ENCODE peak calls at places on chromosomes 6 and 20, in five cellular contexts. One of them, this sample, is unnamed.

GRCh38 chr6:167541544-167541943 is 216.7 kb downstream of the TTLL2 start:
- DNase-seq in A549: no peak
- DNase-seq in K562: no peak
- DNase-seq in GM12878: no peak
- DNase-seq in HepG2: no peak
- DNase-seq in this sample: no peak

GRCh38 chr6:71258078-71258866 is 30.3 kb upstream of the OGFRL1 start:
- DNase-seq in A549: no peak
- DNase-seq in K562: no peak
- DNase-seq in GM12878: no peak
- DNase-seq in HepG2: no peak
- DNase-seq in this sample: no peak

GRCh38 chr6:37550436-37550835 is 50.7 kb upstream of the CCDC167 start:
- DNase-seq in A549: no peak
- DNase-seq in K562: no peak
- DNase-seq in GM12878: no peak
- DNase-seq in HepG2: no peak
- DNase-seq in this sample: no peak

GRCh38 chr6:168179702-168180382 is 100.8 kb upstream of the FRMD1 start:
- DNase-seq in A549: no peak
- DNase-seq in K562: no peak
- DNase-seq in GM12878: no peak
- DNase-seq in HepG2: no peak
- DNase-seq in this sample: no peak

GRCh38 chr6:56775498-56776166 is 132.9 kb upstream of the DST start:
- DNase-seq in A549: no peak
- DNase-seq in K562: no peak
- DNase-seq in GM12878: no peak
- DNase-seq in HepG2: no peak
- DNase-seq in this sample: no peak

GRCh38 chr20:64114356-64114971 is 7.1 kb upstream of the NPBWR2 start:
- DNase-seq in A549: no peak
- DNase-seq in K562: no peak
- DNase-seq in GM12878: no peak
- DNase-seq in HepG2: no peak
- DNase-seq in this sample: no peak

GRCh38 chr20:1185781-1186334 is 1.1 kb upstream of the TMEM74B start:
- DNase-seq in A549: peak; percentile 78
- DNase-seq in K562: peak; percentile 71
- DNase-seq in GM12878: no peak
- DNase-seq in HepG2: peak; percentile 63
- DNase-seq in this sample: peak; percentile 70

GRCh38 chr6:78268591-78268990 is 598.8 kb upstream of the IRAK1BP1 start:
- DNase-seq in A549: no peak
- DNase-seq in K562: no peak
- DNase-seq in GM12878: no peak
- DNase-seq in HepG2: no peak
- DNase-seq in this sample: no peak

GRCh38 chr6:37602360-37602759 is 95.3 kb downstream of the MDGA1 start:
- DNase-seq in A549: no peak
- DNase-seq in K562: no peak
- DNase-seq in GM12878: no peak
- DNase-seq in HepG2: no peak
- DNase-seq in this sample: no peak

GRCh38 chr6:151773382-151773781 is 34.1 kb upstream of the ESR1 start:
- DNase-seq in A549: no peak
- DNase-seq in K562: no peak
- DNase-seq in GM12878: no peak
- DNase-seq in HepG2: peak; percentile 14
- DNase-seq in this sample: no peak

GRCh38 chr6:113077794-113078193 is 730.7 kb downstream of the RFPL4B start:
- DNase-seq in A549: no peak
- DNase-seq in K562: no peak
- DNase-seq in GM12878: no peak
- DNase-seq in HepG2: no peak
- DNase-seq in this sample: no peak

GRCh38 chr6:36599791-36600209 is 5.6 kb downstream of the SRSF3 start:
- DNase-seq in A549: peak; percentile 57
- DNase-seq in K562: peak; percentile 67
- DNase-seq in GM12878: no peak
- DNase-seq in HepG2: no peak
- DNase-seq in this sample: peak; percentile 44

GRCh38 chr6:4459032-4459431 is 317.2 kb upstream of the CDYL start:
- DNase-seq in A549: peak; percentile 37
- DNase-seq in K562: no peak
- DNase-seq in GM12878: no peak
- DNase-seq in HepG2: peak; percentile 35
- DNase-seq in this sample: no peak

GRCh38 chr6:7446644-7447325 is 57.2 kb downstream of the RIOK1 start:
- DNase-seq in A549: no peak
- DNase-seq in K562: no peak
- DNase-seq in GM12878: no peak
- DNase-seq in HepG2: peak; percentile 49
- DNase-seq in this sample: no peak

GRCh38 chr6:23584134-23584763 is 541.8 kb upstream of the NRSN1 start:
- DNase-seq in A549: no peak
- DNase-seq in K562: no peak
- DNase-seq in GM12878: no peak
- DNase-seq in HepG2: peak; percentile 40
- DNase-seq in this sample: no peak

GRCh38 chr6:44381739-44382138 is 5.8 kb upstream of the CDC5L start:
- DNase-seq in A549: no peak
- DNase-seq in K562: no peak
- DNase-seq in GM12878: no peak
- DNase-seq in HepG2: peak; percentile 37
- DNase-seq in this sample: no peak

GRCh38 chr6:90028080-90028778 is 134.0 kb downstream of the GJA10 start:
- DNase-seq in A549: no peak
- DNase-seq in K562: no peak
- DNase-seq in GM12878: no peak
- DNase-seq in HepG2: no peak
- DNase-seq in this sample: no peak

GRCh38 chr6:29708432-29709177 is 14.6 kb upstream of the HLA-F start:
- DNase-seq in A549: no peak
- DNase-seq in K562: no peak
- DNase-seq in GM12878: peak; percentile 43
- DNase-seq in HepG2: no peak
- DNase-seq in this sample: no peak

GRCh38 chr20:41276317-41276751 is 41.2 kb downstream of the ZHX3 start:
- DNase-seq in A549: no peak
- DNase-seq in K562: no peak
- DNase-seq in GM12878: no peak
- DNase-seq in HepG2: no peak
- DNase-seq in this sample: no peak

GRCh38 chr6:168376811-168377480 is 57.4 kb upstream of the DACT2 start:
- DNase-seq in A549: no peak
- DNase-seq in K562: no peak
- DNase-seq in GM12878: no peak
- DNase-seq in HepG2: no peak
- DNase-seq in this sample: no peak

GRCh38 chr20:51563597-51564332 is 21.2 kb upstream of the NFATC2 start:
- DNase-seq in A549: peak; percentile 91
- DNase-seq in K562: peak; percentile 85
- DNase-seq in GM12878: no peak
- DNase-seq in HepG2: peak; percentile 68
- DNase-seq in this sample: peak; percentile 73

GRCh38 chr6:46042355-46042999 is 26.8 kb upstream of the CLIC5 start:
- DNase-seq in A549: peak; percentile 8
- DNase-seq in K562: peak; percentile 43
- DNase-seq in GM12878: no peak
- DNase-seq in HepG2: peak; percentile 27
- DNase-seq in this sample: peak; percentile 21

GRCh38 chr6:56370591-56371198 is 123.3 kb upstream of the COL21A1 start:
- DNase-seq in A549: peak; percentile 16
- DNase-seq in K562: no peak
- DNase-seq in GM12878: peak; percentile 34
- DNase-seq in HepG2: peak; percentile 58
- DNase-seq in this sample: no peak

GRCh38 chr20:45174434-45175364 is at the start of gene PI3:
- DNase-seq in A549: peak; percentile 55
- DNase-seq in K562: no peak
- DNase-seq in GM12878: no peak
- DNase-seq in HepG2: peak; percentile 38
- DNase-seq in this sample: no peak

GRCh38 chr6:41079080-41079479 is 6.3 kb downstream of the NFYA start:
- DNase-seq in A549: no peak
- DNase-seq in K562: no peak
- DNase-seq in GM12878: no peak
- DNase-seq in HepG2: no peak
- DNase-seq in this sample: no peak

GRCh38 chr6:155895641-155896040 is 440.0 kb upstream of the NOX3 start:
- DNase-seq in A549: peak; percentile 6
- DNase-seq in K562: no peak
- DNase-seq in GM12878: no peak
- DNase-seq in HepG2: no peak
- DNase-seq in this sample: no peak

GRCh38 chr20:48866936-48867335 is 39.1 kb upstream of the PREX1 start:
- DNase-seq in A549: no peak
- DNase-seq in K562: no peak
- DNase-seq in GM12878: no peak
- DNase-seq in HepG2: no peak
- DNase-seq in this sample: no peak

GRCh38 chr20:48864254-48864653 is 36.5 kb upstream of the PREX1 start:
- DNase-seq in A549: peak; percentile 59
- DNase-seq in K562: no peak
- DNase-seq in GM12878: no peak
- DNase-seq in HepG2: no peak
- DNase-seq in this sample: no peak

GRCh38 chr20:48862279-48862678 is 34.5 kb upstream of the PREX1 start:
- DNase-seq in A549: no peak
- DNase-seq in K562: no peak
- DNase-seq in GM12878: no peak
- DNase-seq in HepG2: no peak
- DNase-seq in this sample: no peak

GRCh38 chr20:48861444-48861843 is 33.6 kb upstream of the PREX1 start:
- DNase-seq in A549: no peak
- DNase-seq in K562: no peak
- DNase-seq in GM12878: no peak
- DNase-seq in HepG2: no peak
- DNase-seq in this sample: no peak

GRCh38 chr20:48864738-48865318 is 37.0 kb upstream of the PREX1 start:
- DNase-seq in A549: no peak
- DNase-seq in K562: no peak
- DNase-seq in GM12878: no peak
- DNase-seq in HepG2: no peak
- DNase-seq in this sample: no peak
- TF ChIP-seq ESRRA in A549: no peak
- TF ChIP-seq ESRRA in K562: no peak
- TF ChIP-seq ESRRA in GM12878: no peak
- TF ChIP-seq ESRRA in HepG2: no peak
- TF ChIP-seq ESRRA in this sample: no peak

GRCh38 chr20:58374906-58375760 is 13.9 kb upstream of the VAPB start:
- DNase-seq in A549: no peak
- DNase-seq in K562: no peak
- DNase-seq in GM12878: no peak
- DNase-seq in HepG2: no peak
- DNase-seq in this sample: peak; percentile 52
- TF ChIP-seq ESRRA in A549: no peak
- TF ChIP-seq ESRRA in K562: no peak
- TF ChIP-seq ESRRA in GM12878: no peak
- TF ChIP-seq ESRRA in HepG2: no peak
- TF ChIP-seq ESRRA in this sample: no peak

DNA sequence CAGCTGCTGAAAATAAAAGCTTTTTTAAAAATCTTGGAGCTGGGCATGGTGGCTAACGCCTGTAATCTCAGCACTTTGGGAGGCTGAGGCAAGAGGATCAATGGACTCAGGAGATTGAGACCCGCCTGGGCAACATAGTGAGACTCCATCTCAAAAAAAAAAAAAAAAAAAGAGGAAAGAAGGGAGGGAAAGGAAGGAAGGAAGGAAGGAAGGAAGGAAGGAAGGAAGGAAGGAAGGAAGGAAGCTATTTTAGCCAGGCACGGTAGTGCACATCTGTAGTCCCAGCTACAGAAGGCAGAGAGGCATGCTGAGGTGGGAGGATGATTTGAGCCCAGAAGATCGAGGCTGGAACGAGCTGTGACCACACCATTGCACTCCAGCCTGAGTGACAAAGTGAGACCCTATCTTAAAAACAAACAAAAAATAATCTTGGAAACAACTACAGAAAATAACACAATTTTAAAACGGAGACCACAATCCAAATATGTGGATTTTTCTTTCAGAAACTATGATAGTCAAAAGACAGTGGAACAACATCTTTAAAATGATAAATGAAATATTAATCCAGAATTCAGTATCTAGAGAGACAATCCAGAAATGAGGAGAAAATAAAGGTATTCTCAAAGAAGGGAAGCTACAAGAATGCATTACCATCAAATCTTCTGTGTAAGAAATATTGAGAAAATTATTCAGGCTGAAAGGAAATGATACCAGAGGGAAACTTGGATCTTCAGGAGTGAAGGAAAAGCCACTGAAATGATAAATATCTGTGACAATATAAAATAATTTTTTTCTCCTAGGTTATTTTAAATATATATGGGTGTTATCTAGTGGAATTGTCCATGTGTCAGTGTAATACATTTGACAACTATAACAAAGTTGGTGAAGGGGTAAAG is 182.0 kb downstream of the GPX5 start:
- DNase-seq in A549: no peak
- DNase-seq in K562: no peak
- DNase-seq in GM12878: no peak
- DNase-seq in HepG2: no peak
- DNase-seq in this sample: no peak
- TF ChIP-seq ESRRA in A549: no peak
- TF ChIP-seq ESRRA in K562: no peak
- TF ChIP-seq ESRRA in GM12878: no peak
- TF ChIP-seq ESRRA in HepG2: no peak
- TF ChIP-seq ESRRA in this sample: no peak

GRCh38 chr6:142797159-142797558 is 147.8 kb downstream of the HIVEP2 start:
- DNase-seq in A549: no peak
- DNase-seq in K562: no peak
- DNase-seq in GM12878: no peak
- DNase-seq in HepG2: no peak
- DNase-seq in this sample: no peak

GRCh38 chr6:142800240-142800639 is 144.7 kb downstream of the HIVEP2 start:
- DNase-seq in A549: no peak
- DNase-seq in K562: no peak
- DNase-seq in GM12878: no peak
- DNase-seq in HepG2: no peak
- DNase-seq in this sample: no peak

GRCh38 chr6:142796024-142796423 is 149.0 kb downstream of the HIVEP2 start:
- DNase-seq in A549: no peak
- DNase-seq in K562: no peak
- DNase-seq in GM12878: no peak
- DNase-seq in HepG2: no peak
- DNase-seq in this sample: no peak

GRCh38 chr6:142794424-142794823 is 150.6 kb downstream of the HIVEP2 start:
- DNase-seq in A549: no peak
- DNase-seq in K562: no peak
- DNase-seq in GM12878: no peak
- DNase-seq in HepG2: no peak
- DNase-seq in this sample: no peak

DNA sequence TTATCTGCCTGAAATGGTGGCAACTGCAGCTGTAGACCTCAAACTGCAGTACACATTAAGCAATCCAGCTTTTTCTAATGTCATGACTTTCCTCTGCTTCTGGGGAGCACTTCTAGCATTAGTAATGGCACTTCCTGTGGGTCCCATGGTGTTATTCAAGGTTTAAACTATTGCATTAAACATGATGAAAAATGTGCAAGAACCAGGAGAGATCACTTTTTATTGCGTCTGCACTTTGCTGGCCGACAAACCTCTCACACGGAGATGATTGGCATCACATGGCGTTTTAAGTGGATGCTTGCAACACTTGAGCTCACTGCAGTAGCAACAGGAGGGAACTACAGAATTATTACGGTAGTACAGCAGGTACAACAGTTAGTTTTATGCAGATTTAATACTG is 148.4 kb downstream of the HIVEP2 start:
- DNase-seq in A549: no peak
- DNase-seq in K562: no peak
- DNase-seq in GM12878: no peak
- DNase-seq in HepG2: no peak
- DNase-seq in this sample: no peak
- TF ChIP-seq ESRRA in A549: no peak
- TF ChIP-seq ESRRA in K562: no peak
- TF ChIP-seq ESRRA in GM12878: no peak
- TF ChIP-seq ESRRA in HepG2: no peak
- TF ChIP-seq ESRRA in this sample: no peak